ENCODE peak calls at places on chromosomes 13 and 19, in seven cellular contexts. P is CD8-positive, alpha-beta memory T cell; F is BE2C; C is ovary; A is SHP77 treated with DMSO at 0.1 percent for 48 hours; H is HCT116; G is ELF-1. O is an unnamed sample.

GRCh38 chr19:14127929-14128509 is 8.4 kb downstream of the ASF1B start:
- DNase-seq in P (no peak), F (no peak), C (no peak), A (no peak), H (no peak), G (no peak), O (no peak)

GRCh38 chr19:3665681-3666544 is 34.4 kb downstream of the PIP5K1C start:
- DNase-seq in P (peak), F (peak), C (peak), A (no peak), H (no peak), G (peak), O (no peak)

GRCh38 chr13:74250738-74251190 is 116.6 kb upstream of the KLF12 start:
- DNase-seq in P (no peak), F (peak), C (no peak), A (no peak), H (no peak), G (no peak), O (peak)

GRCh38 chr13:25353344-25353743 is 18.4 kb upstream of the ATP8A2 start:
- DNase-seq in P (no peak), F (no peak), C (no peak), A (no peak), H (no peak), G (no peak), O (no peak)

GRCh38 chr13:101115762-101116161 is 300.5 kb downstream of the NALCN start:
- DNase-seq in P (no peak), F (no peak), C (no peak), A (no peak), H (no peak), G (peak), O (no peak)

GRCh38 chr13:28545583-28546333 is 50.8 kb upstream of the FLT1 start:
- DNase-seq in P (no peak), F (no peak), C (no peak), A (no peak), H (no peak), G (no peak), O (no peak)

GRCh38 chr13:36421447-36421846 is 10.8 kb upstream of the CCNA1 start:
- DNase-seq in P (no peak), F (no peak), C (no peak), A (no peak), H (no peak), G (no peak), O (no peak)

GRCh38 chr19:52936958-52937334 is 13.7 kb upstream of the ZNF888 start:
- DNase-seq in P (no peak), F (no peak), C (no peak), A (no peak), H (no peak), G (no peak), O (no peak)

GRCh38 chr19:52086481-52086880 is 9.1 kb downstream of the ZNF841 start:
- DNase-seq in P (no peak), F (no peak), C (no peak), A (no peak), H (no peak), G (no peak), O (no peak)

GRCh38 chr13:20129076-20129475 is 31.8 kb downstream of the GJA3 start:
- DNase-seq in P (no peak), F (no peak), C (no peak), A (no peak), H (no peak), G (no peak), O (no peak)

GRCh38 chr13:101730420-101731000 is 278.0 kb downstream of the ITGBL1 start:
- DNase-seq in P (no peak), F (no peak), C (no peak), A (no peak), H (no peak), G (no peak), O (no peak)

GRCh38 chr19:43596842-43597461 is 557 bp downstream of the ZNF576 start:
- DNase-seq in P (no peak), F (no peak), C (no peak), A (no peak), H (no peak), G (no peak), O (no peak)

GRCh38 chr13:114025432-114026127 is 51.7 kb upstream of the C13orf46 start:
- DNase-seq in P (no peak), F (peak), C (peak), A (no peak), H (no peak), G (no peak), O (peak)

GRCh38 chr19:35154535-35155406 is at the start of gene FXYD5:
- DNase-seq in P (peak), F (no peak), C (no peak), A (no peak), H (no peak), G (peak), O (no peak)

GRCh38 chr19:5354403-5354802 is 13.8 kb upstream of the PTPRS start:
- DNase-seq in P (no peak), F (peak), C (no peak), A (no peak), H (no peak), G (peak), O (peak)

GRCh38 chr13:111632906-111633305 is 312.5 kb downstream of the TEX29 start:
- DNase-seq in P (no peak), F (no peak), C (no peak), A (no peak), H (no peak), G (peak), O (no peak)

GRCh38 chr13:37202264-37202663 is 96.8 kb upstream of the CSNK1A1L start:
- DNase-seq in P (no peak), F (no peak), C (no peak), A (no peak), H (no peak), G (no peak), O (no peak)

GRCh38 chr13:113766035-113766800 is 7.2 kb downstream of the TMEM255B start:
- DNase-seq in P (no peak), F (no peak), C (no peak), A (no peak), H (no peak), G (no peak), O (no peak)

GRCh38 chr13:27774651-27775050 is 17.6 kb upstream of the GSX1 start:
- DNase-seq in P (no peak), F (no peak), C (no peak), A (no peak), H (no peak), G (no peak), O (no peak)

GRCh38 chr13:113291997-113292862 is 4.8 kb upstream of the LAMP1 start:
- DNase-seq in P (peak), F (no peak), C (no peak), A (peak), H (no peak), G (peak), O (peak)

GRCh38 chr19:4414800-4415251 is 12.4 kb downstream of the CHAF1A start:
- DNase-seq in P (no peak), F (no peak), C (no peak), A (no peak), H (no peak), G (peak), O (no peak)

GRCh38 chr19:42280761-42281174 is 11.7 kb downstream of the CIC start:
- DNase-seq in P (no peak), F (no peak), C (no peak), A (no peak), H (no peak), G (no peak), O (no peak)

GRCh38 chr13:112071902-112072530 is 5.1 kb downstream of the SOX1 start:
- DNase-seq in P (no peak), F (no peak), C (no peak), A (no peak), H (no peak), G (no peak), O (no peak)

GRCh38 chr19:2618611-2619010 is 83.9 kb downstream of the GNG7 start:
- DNase-seq in P (peak), F (no peak), C (no peak), A (no peak), H (peak), G (no peak), O (no peak)

GRCh38 chr19:9848060-9848459 is 12.9 kb downstream of the PIN1 start:
- DNase-seq in P (no peak), F (peak), C (no peak), A (no peak), H (no peak), G (peak), O (no peak)

GRCh38 chr13:52161193-52161646 is 1.8 kb upstream of the NEK3 start:
- DNase-seq in P (no peak), F (no peak), C (no peak), A (no peak), H (no peak), G (no peak), O (no peak)

O was measured in SK-N-DZ.